ENCODE peak calls at places on chromosome 11, in nine cellular contexts. B, P, D, K, L, T, H, O and U are unnamed samples.
A peak's percentile ranks its signal among the peaks of the same experiment; 100 is the strongest.

GRCh38 chr11:111936045-111936400 is 1.1 kb upstream of the DIXDC1 start:
- DNase-seq in B (no peak), H (no peak), O (no peak), L (no peak), K (no peak), P (peak; percentile 7), T (no peak), D (no peak), U (no peak)

GRCh38 chr11:112096194-112096593 is 9.5 kb downstream of the SDHD start:
- DNase-seq in D (no peak), L (no peak), P (no peak), H (no peak), B (no peak), O (peak; percentile 20), T (no peak), K (no peak), U (no peak)

GRCh38 chr11:59173964-59174663 is 2.2 kb downstream of the DTX4 start:
- DNase-seq in H (no peak), O (no peak), K (no peak), B (no peak), P (peak; percentile 60), T (no peak), L (no peak), D (peak; percentile 86), U (peak; percentile 41)

GRCh38 chr11:66013762-66014100 is 1.9 kb downstream of the CST6 start:
- DNase-seq in T (no peak), D (no peak), P (no peak), H (no peak), O (no peak), B (no peak), K (no peak), L (no peak), U (no peak)

GRCh38 chr11:32892355-32893090 is at the start of gene QSER1:
- DNase-seq in H (peak; percentile 82), T (peak; percentile 22), P (peak; percentile 47), O (peak; percentile 10), B (no peak), K (peak; percentile 69), D (peak; percentile 67), L (peak; percentile 74), U (peak; percentile 92)

GRCh38 chr11:119051440-119052162 is 5.4 kb downstream of the HYOU1 start:
- DNase-seq in L (peak; percentile 47), T (no peak), O (no peak), D (no peak), P (no peak), B (peak; percentile 51), H (no peak), K (peak; percentile 34), U (peak; percentile 80)

GRCh38 chr11:31803813-31804438 is 7.2 kb downstream of the PAX6 start:
- DNase-seq in T (no peak), B (no peak), H (no peak), K (no peak), P (no peak), L (no peak), O (no peak), D (no peak), U (peak; percentile 48)

GRCh38 chr11:98600103-98600502 is 420.6 kb upstream of the CNTN5 start:
- DNase-seq in K (no peak), T (no peak), D (no peak), L (no peak), P (no peak), B (no peak), O (no peak), H (no peak), U (no peak)

GRCh38 chr11:1557904-1558831 is 13.9 kb downstream of the DUSP8 start:
- DNase-seq in K (no peak), L (no peak), H (no peak), B (no peak), O (peak; percentile 48), D (peak; percentile 59), P (peak; percentile 81), T (peak; percentile 35), U (peak; percentile 34)

GRCh38 chr11:122601131-122602125 is 54.1 kb upstream of the UBASH3B start:
- DNase-seq in B (no peak), O (peak; percentile 68), H (peak; percentile 21), T (peak; percentile 42), P (peak; percentile 81), D (no peak), K (no peak), L (no peak), U (no peak)

GRCh38 chr11:11265994-11266606 is 87.0 kb downstream of the CSNK2A3 start:
- DNase-seq in B (no peak), K (peak; percentile 74), D (peak; percentile 30), T (peak; percentile 6), O (no peak), L (no peak), P (peak; percentile 10), H (peak; percentile 56), U (peak; percentile 80)

DNA sequence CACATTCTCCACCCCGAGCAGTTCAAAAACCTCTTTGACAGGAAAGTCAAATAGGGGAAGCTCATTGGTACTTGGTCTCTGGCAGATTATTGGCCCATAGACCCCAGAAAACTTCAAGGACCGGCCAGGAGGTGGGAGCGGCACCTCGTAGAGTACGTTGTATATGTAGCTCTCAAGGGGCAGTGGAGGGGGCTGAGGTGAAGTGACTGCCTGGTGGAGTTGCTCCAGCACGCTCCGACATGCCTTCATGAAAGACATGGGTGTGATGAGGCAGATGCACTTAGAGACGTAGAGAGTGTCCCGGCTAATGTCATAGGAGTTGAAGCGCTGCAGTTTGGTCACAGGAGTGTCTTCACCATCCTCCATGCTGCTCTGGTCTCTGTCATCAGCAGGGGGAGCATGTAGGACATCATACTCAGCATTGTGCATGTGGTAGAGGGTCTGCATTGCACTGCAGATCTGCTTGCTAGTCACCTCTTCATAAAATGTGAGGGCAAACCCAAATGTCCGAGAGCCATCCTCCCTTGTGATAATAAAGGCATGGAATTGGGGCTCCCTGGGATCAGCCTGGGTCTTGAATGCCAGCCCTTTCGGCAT is 61.3 kb downstream of the DENND5A start:
- DNase-seq in B (no peak), P (no peak), O (no peak), L (no peak), H (peak; percentile 33), T (no peak), K (peak; percentile 13), D (no peak), U (no peak)
- TF ChIP-seq CTCF in B (peak; percentile 36), P (peak; percentile 30), O (no peak), L (no peak), H (peak; percentile 5), T (peak; percentile 30), K (peak; percentile 12), D (no peak), U (peak; percentile 43)

GRCh38 chr11:38411149-38411548 is 1813.1 kb upstream of the RAG2 start:
- DNase-seq in T (no peak), H (no peak), L (no peak), D (no peak), P (no peak), O (no peak), K (no peak), B (no peak), U (no peak)
- TF ChIP-seq CTCF in T (peak; percentile 17), H (no peak), L (no peak), D (peak; percentile 60), P (no peak), O (no peak), K (no peak), B (no peak), U (no peak)

DNA sequence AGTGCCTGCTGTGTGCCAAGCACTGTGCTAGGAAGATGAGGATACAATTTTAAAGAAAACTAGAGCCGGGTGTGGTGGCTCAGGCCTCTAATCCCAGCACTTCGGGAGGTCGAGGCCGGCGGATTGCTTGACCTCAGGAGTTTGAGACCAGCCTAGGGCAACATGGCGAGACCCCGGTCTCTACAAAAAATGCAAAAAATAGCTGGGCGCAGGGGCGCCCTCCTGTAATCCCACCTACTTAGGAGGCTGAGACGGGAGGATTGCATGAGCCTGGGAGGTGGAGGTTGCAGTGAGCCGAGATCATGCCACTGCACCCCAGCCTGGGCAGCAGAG is 8.3 kb downstream of the TPBGL start:
- DNase-seq in P (no peak), O (no peak), K (no peak), B (no peak), H (no peak), D (no peak), L (no peak), T (no peak), U (no peak)
- TF ChIP-seq CTCF in P (no peak), O (peak; percentile 65), K (peak; percentile 61), B (no peak), H (no peak), D (peak; percentile 52), L (peak; percentile 5), T (no peak), U (no peak)

GRCh38 chr11:133162228-133162627 is 370.1 kb downstream of the OPCML start:
- DNase-seq in L (no peak), O (no peak), B (no peak), D (no peak), T (no peak), P (no peak), K (no peak), H (no peak), U (no peak)

GRCh38 chr11:133160754-133161153 is 371.5 kb downstream of the OPCML start:
- DNase-seq in T (no peak), D (no peak), B (no peak), O (no peak), P (no peak), K (no peak), L (no peak), H (no peak), U (no peak)

GRCh38 chr11:133153031-133153430 is 379.3 kb downstream of the OPCML start:
- DNase-seq in B (no peak), L (no peak), H (no peak), O (no peak), P (no peak), K (no peak), D (no peak), T (no peak), U (no peak)

DNA sequence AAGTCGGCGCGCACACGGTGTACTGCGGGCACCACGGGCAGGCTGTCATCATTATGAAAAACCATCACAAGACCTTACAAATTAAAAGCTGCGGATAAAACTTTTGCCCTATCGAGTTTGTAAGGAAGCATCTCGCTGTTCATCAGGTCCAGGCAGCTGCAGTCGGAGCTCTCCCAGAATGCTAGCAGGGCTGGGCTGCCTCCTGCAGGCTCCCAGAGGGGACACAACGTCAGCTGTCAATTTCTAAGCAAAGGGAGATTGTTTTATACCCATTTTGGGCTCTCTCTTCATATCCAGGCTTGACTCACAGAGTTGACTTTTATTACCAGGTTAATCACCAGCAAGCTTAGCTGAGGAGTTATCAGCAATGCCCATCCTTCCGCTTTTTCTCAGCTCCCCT is 375.1 kb downstream of the OPCML start:
- DNase-seq in O (no peak), D (no peak), H (peak; percentile 56), L (no peak), P (no peak), T (no peak), K (no peak), B (no peak), U (no peak)
- TF ChIP-seq CTCF in O (no peak), D (no peak), H (no peak), L (no peak), P (no peak), T (no peak), K (no peak), B (no peak), U (no peak)

DNA sequence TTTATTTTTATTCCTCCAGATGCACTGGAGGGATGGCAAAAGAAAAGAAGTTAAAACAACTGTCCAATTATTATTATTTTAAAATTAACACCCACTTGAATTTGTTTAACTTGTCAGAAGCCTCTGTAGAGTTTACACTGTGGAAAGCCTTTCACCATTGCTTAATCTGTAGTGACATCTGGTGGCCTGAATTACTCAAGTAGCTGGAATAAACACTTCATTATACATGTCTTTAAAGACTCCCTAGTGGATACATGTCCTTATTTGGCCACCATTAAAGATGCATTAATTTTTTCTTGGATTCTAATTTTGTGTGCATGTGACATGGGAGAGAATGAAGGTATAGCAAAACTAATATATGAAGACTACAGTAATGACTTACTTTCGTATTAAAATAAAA is 1496.5 kb downstream of the FAM181B start:
- DNase-seq in K (peak; percentile 3), T (peak; percentile 64), O (no peak), P (peak; percentile 22), H (peak; percentile 68), L (no peak), D (peak; percentile 15), B (no peak), U (peak; percentile 7)
- TF ChIP-seq CTCF in K (no peak), T (peak; percentile 21), O (no peak), P (no peak), H (no peak), L (no peak), D (peak; percentile 72), B (peak; percentile 29), U (peak; percentile 51)